ENCODE peak calls at places on chromosome 19, in six cellular contexts. V is AG04450; A is psoas muscle; H is cardiac muscle cell; G is GM23338; X is CD4-positive, alpha-beta T cell. D is an unnamed sample.

GRCh38 chr19:49196527-49197240 is 39.1 kb downstream of the TRPM4 start:
- DNase-seq in V (no peak), A (peak; percentile 64), H (peak; percentile 12), G (peak; percentile 24), X (no peak), D (no peak)

GRCh38 chr19:16374436-16374835 is 49.8 kb downstream of the KLF2 start:
- DNase-seq in V (no peak), A (no peak), H (no peak), G (no peak), X (no peak), D (no peak)

GRCh38 chr19:13118424-13119193 is 545 bp downstream of the NACC1 start:
- DNase-seq in V (no peak), A (peak; percentile 64), H (peak; percentile 64), G (peak; percentile 97), X (no peak), D (no peak)

GRCh38 chr19:572891-573825 is 762 bp downstream of the BSG start:
- DNase-seq in V (no peak), A (peak; percentile 59), H (peak; percentile 64), G (peak; percentile 59), X (no peak), D (no peak)

GRCh38 chr19:3898426-3898825 is 17.9 kb downstream of the ATCAY start:
- DNase-seq in V (no peak), A (no peak), H (no peak), G (no peak), X (no peak), D (no peak)

GRCh38 chr19:51824603-51825002 is 29.6 kb downstream of the FPR3 start:
- DNase-seq in V (no peak), A (no peak), H (no peak), G (no peak), X (no peak), D (no peak)

GRCh38 chr19:53112286-53112685 is 9.1 kb upstream of the ZNF160 start:
- DNase-seq in V (no peak), A (no peak), H (no peak), G (no peak), X (no peak), D (no peak)

GRCh38 chr19:45952691-45953505 is 20.8 kb downstream of the NOVA2 start:
- DNase-seq in V (peak; percentile 18), A (peak; percentile 47), H (peak; percentile 76), G (peak; percentile 98), X (peak; percentile 53), D (peak; percentile 44)

GRCh38 chr19:42512130-42512636 is 16.1 kb downstream of the CEACAM1 start:
- DNase-seq in V (no peak), A (no peak), H (no peak), G (no peak), X (no peak), D (no peak)

GRCh38 chr19:55212447-55212846 is 3.1 kb upstream of the PTPRH start:
- DNase-seq in V (no peak), A (no peak), H (no peak), G (peak; percentile 44), X (no peak), D (peak; percentile 21)

GRCh38 chr19:54188224-54188871 is 1.0 kb downstream of the MBOAT7 start:
- DNase-seq in V (no peak), A (no peak), H (peak; percentile 50), G (peak; percentile 45), X (peak; percentile 54), D (peak; percentile 91)

GRCh38 chr19:35117791-35118190 is 2.2 kb downstream of the FXYD3 start:
- DNase-seq in V (no peak), A (no peak), H (no peak), G (no peak), X (no peak), D (no peak)

GRCh38 chr19:12230751-12231733 is 63.6 kb downstream of the ZNF44 start:
- DNase-seq in V (no peak), A (no peak), H (peak; percentile 3), G (no peak), X (no peak), D (no peak)

GRCh38 chr19:15379996-15380647 is 535 bp upstream of the AKAP8 start:
- DNase-seq in V (no peak), A (no peak), H (peak; percentile 52), G (peak; percentile 84), X (no peak), D (no peak)

GRCh38 chr19:43310221-43310620 is 40.9 kb upstream of the PSG9 start:
- DNase-seq in V (no peak), A (no peak), H (no peak), G (no peak), X (no peak), D (no peak)

GRCh38 chr19:10655457-10656312 is 1.5 kb downstream of the ILF3 start:
- DNase-seq in V (no peak), A (no peak), H (peak; percentile 27), G (peak; percentile 40), X (no peak), D (no peak)
- H3K27ac ChIP-seq in V (no peak overlapping the region), A (peak overlapping the region; percentile 99), H (peak overlapping the region; percentile 99), G (peak overlapping the region; percentile 100), X (peak overlapping the region; percentile 94), D (peak overlapping the region; percentile 96)

DNA sequence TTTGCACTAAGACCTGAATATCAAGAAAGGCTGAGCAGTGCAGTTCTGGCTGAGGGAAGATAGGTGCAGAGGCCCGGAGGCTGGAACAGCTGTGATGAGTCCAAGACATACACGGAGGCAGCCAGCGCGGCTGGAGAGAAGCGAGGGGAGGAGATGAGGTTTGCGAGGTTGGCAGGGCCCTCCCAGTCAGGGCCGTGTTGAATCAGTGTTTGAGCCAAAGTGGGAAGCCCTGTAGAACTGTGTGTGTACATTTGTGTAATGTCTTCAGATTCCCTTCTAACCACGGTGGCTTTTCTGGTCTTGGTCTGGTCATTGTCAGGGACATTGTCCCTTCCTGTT is 34.9 kb downstream of the PAK4 start:
- DNase-seq in V (peak; percentile 41), A (peak; percentile 46), H (peak; percentile 84), G (no peak), X (no peak), D (no peak)
- H3K27ac ChIP-seq in V (peak overlapping the region; percentile 65), A (no peak overlapping the region), H (no peak overlapping the region), G (no peak overlapping the region), X (no peak overlapping the region), D (no peak overlapping the region)

GRCh38 chr19:11204943-11205349 is 7.6 kb upstream of the KANK2 start:
- DNase-seq in V (no peak), A (no peak), H (no peak), G (no peak), X (no peak), D (no peak)

GRCh38 chr19:11202488-11203193 is 5.3 kb upstream of the KANK2 start:
- DNase-seq in V (no peak), A (no peak), H (no peak), G (no peak), X (no peak), D (no peak)

GRCh38 chr19:11205939-11206570 is 8.7 kb upstream of the KANK2 start:
- DNase-seq in V (no peak), A (no peak), H (no peak), G (no peak), X (no peak), D (no peak)

GRCh38 chr19:11203194-11204075 is 6.1 kb upstream of the KANK2 start:
- DNase-seq in V (peak; percentile 30), A (peak; percentile 77), H (peak; percentile 93), G (peak; percentile 77), X (peak; percentile 52), D (peak; percentile 18)

DNA sequence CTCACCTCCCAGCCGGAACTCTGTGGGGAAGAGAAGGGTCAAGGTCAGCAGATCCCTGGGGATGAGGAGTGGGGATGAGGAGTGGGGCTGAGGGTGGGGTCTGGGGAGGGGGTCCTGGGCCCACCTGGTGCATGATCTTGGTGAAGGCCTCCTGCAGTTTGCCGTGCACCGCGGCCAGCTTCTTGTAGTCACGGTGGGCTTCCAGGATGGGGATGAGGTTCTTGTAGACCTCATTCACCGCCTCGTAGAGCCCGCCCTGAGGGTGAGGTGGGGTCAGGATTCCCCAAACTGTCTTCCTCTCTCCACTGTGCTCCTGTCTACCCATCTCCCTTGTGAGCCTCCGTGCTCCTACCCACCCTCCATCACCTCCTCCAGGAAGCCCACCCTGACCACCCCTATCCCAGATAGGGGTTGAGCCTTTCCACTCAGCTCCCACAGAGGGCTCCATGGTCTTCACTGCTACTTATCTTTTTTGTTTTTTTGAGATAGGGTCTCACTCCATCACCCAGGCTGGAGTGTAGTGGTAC is 6.8 kb upstream of the KANK2 start:
- DNase-seq in V (no peak), A (no peak), H (no peak), G (no peak), X (no peak), D (no peak)
- H3K27ac ChIP-seq in V (peak overlapping the region; percentile 31), A (peak overlapping the region; percentile 67), H (peak overlapping the region; percentile 55), G (no peak overlapping the region), X (no peak overlapping the region), D (no peak overlapping the region)

GRCh38 chr19:2043269-2043641 is 7.8 kb downstream of the MKNK2 start:
- DNase-seq in V (no peak), A (no peak), H (no peak), G (no peak), X (no peak), D (no peak)
- H3K27ac ChIP-seq in V (no peak overlapping the region), A (peak overlapping the region; percentile 98), H (no peak overlapping the region), G (peak overlapping the region; percentile 99), X (peak overlapping the region; percentile 98), D (peak overlapping the region; percentile 97)

GRCh38 chr19:7888145-7888825 is at the start of gene LRRC8E:
- DNase-seq in V (no peak), A (no peak), H (peak; percentile 76), G (peak; percentile 92), X (peak; percentile 53), D (no peak)
- H3K27ac ChIP-seq in V (no peak within 1 kb of the TSS), A (no peak within 1 kb of the TSS), H (no peak within 1 kb of the TSS), G (no peak within 1 kb of the TSS), X (no peak within 1 kb of the TSS), D (no peak within 1 kb of the TSS)

DNA sequence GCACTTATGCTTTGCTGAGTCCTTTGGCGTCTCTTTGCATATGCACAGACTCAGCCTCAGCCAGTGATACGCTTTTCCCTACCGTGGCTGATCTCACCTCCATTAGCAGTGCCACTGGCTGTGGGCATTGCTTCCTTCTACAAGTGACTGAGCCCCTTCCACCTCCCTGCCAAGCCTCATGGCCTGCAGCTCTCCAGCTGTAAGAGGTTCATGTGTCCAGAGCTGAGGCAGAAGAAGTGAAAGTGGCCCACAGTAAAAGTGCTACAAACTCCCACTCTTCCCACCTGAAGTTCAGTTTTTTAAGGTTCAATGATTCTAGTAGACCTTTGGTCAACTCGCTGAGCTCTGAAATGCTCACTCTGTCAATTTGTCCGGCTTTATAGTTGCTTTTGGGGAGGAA is 44.7 kb downstream of the SMARCA4 start:
- DNase-seq in V (no peak), A (no peak), H (no peak), G (no peak), X (no peak), D (no peak)
- H3K27ac ChIP-seq in V (no peak overlapping the region), A (no peak overlapping the region), H (peak overlapping the region; percentile 13), G (peak overlapping the region; percentile 26), X (no peak overlapping the region), D (no peak overlapping the region)